ENCODE peak calls at places on chromosomes 16 and 17, in four cellular contexts. One of them, this sample, is unnamed.
A peak's percentile ranks its signal among the peaks of the same experiment; 100 is the strongest.

GRCh38 chr17:17819561-17819995 is 17.2 kb downstream of the SREBF1 start:
- DNase-seq in stomach: peak; percentile 81
- DNase-seq in fibroblast of pulmonary artery: peak; percentile 97
- DNase-seq in fibroblast of the aortic adventitia: peak; percentile 81
- DNase-seq in this sample: peak; percentile 82

GRCh38 chr16:50202926-50203624 is 50.0 kb downstream of the TENT4B start:
- DNase-seq in stomach: no peak
- DNase-seq in fibroblast of pulmonary artery: peak; percentile 95
- DNase-seq in fibroblast of the aortic adventitia: peak; percentile 95
- DNase-seq in this sample: peak; percentile 92

GRCh38 chr17:64401244-64401860 is 10.7 kb upstream of the PECAM1 start:
- DNase-seq in stomach: no peak
- DNase-seq in fibroblast of pulmonary artery: no peak
- DNase-seq in fibroblast of the aortic adventitia: no peak
- DNase-seq in this sample: no peak

GRCh38 chr17:1331708-1332107 is 52.2 kb downstream of the TRARG1 start:
- DNase-seq in stomach: no peak
- DNase-seq in fibroblast of pulmonary artery: no peak
- DNase-seq in fibroblast of the aortic adventitia: no peak
- DNase-seq in this sample: no peak

GRCh38 chr17:76246080-76247066 is 6.1 kb upstream of the RNF157 start:
- DNase-seq in stomach: no peak
- DNase-seq in fibroblast of pulmonary artery: no peak
- DNase-seq in fibroblast of the aortic adventitia: peak; percentile 27
- DNase-seq in this sample: peak; percentile 87

GRCh38 chr17:82053556-82054263 is 2.0 kb downstream of the GPS1 start:
- DNase-seq in stomach: no peak
- DNase-seq in fibroblast of pulmonary artery: no peak
- DNase-seq in fibroblast of the aortic adventitia: no peak
- DNase-seq in this sample: no peak

GRCh38 chr16:50866806-50867205 is 124.9 kb downstream of the CYLD start:
- DNase-seq in stomach: no peak
- DNase-seq in fibroblast of pulmonary artery: no peak
- DNase-seq in fibroblast of the aortic adventitia: no peak
- DNase-seq in this sample: no peak

GRCh38 chr17:65485388-65486299 is 75.8 kb downstream of the AXIN2 start:
- DNase-seq in stomach: no peak
- DNase-seq in fibroblast of pulmonary artery: peak; percentile 90
- DNase-seq in fibroblast of the aortic adventitia: peak; percentile 96
- DNase-seq in this sample: no peak

GRCh38 chr17:7587831-7588230 is 2.1 kb downstream of the SOX15 start:
- DNase-seq in stomach: no peak
- DNase-seq in fibroblast of pulmonary artery: no peak
- DNase-seq in fibroblast of the aortic adventitia: no peak
- DNase-seq in this sample: peak; percentile 67

GRCh38 chr17:900336-900735 is 79.2 kb downstream of the NXN start:
- DNase-seq in stomach: no peak
- DNase-seq in fibroblast of pulmonary artery: no peak
- DNase-seq in fibroblast of the aortic adventitia: peak; percentile 20
- DNase-seq in this sample: peak; percentile 45

GRCh38 chr16:54171855-54172537 is 114.6 kb downstream of the IRX3 start:
- DNase-seq in stomach: no peak
- DNase-seq in fibroblast of pulmonary artery: peak; percentile 38
- DNase-seq in fibroblast of the aortic adventitia: peak; percentile 50
- DNase-seq in this sample: no peak

GRCh38 chr17:14833201-14833773 is 431.8 kb downstream of the PMP22 start:
- DNase-seq in stomach: no peak
- DNase-seq in fibroblast of pulmonary artery: peak; percentile 64
- DNase-seq in fibroblast of the aortic adventitia: peak; percentile 7
- DNase-seq in this sample: peak; percentile 84

GRCh38 chr16:85157813-85158701 is 45.8 kb upstream of the CIBAR2 start:
- DNase-seq in stomach: no peak
- DNase-seq in fibroblast of pulmonary artery: no peak
- DNase-seq in fibroblast of the aortic adventitia: no peak
- DNase-seq in this sample: peak; percentile 49

GRCh38 chr16:84065536-84066132 is 23.0 kb upstream of the SLC38A8 start:
- DNase-seq in stomach: peak; percentile 53
- DNase-seq in fibroblast of pulmonary artery: peak; percentile 72
- DNase-seq in fibroblast of the aortic adventitia: peak; percentile 72
- DNase-seq in this sample: peak; percentile 46

GRCh38 chr17:49120166-49120565 is 12.4 kb upstream of the B4GALNT2 start:
- DNase-seq in stomach: no peak
- DNase-seq in fibroblast of pulmonary artery: no peak
- DNase-seq in fibroblast of the aortic adventitia: no peak
- DNase-seq in this sample: no peak

GRCh38 chr16:392450-393027 is 4.5 kb upstream of the NME4 start:
- DNase-seq in stomach: no peak
- DNase-seq in fibroblast of pulmonary artery: no peak
- DNase-seq in fibroblast of the aortic adventitia: no peak
- DNase-seq in this sample: no peak

GRCh38 chr17:65131244-65131643 is 5.9 kb upstream of the RGS9 start:
- DNase-seq in stomach: no peak
- DNase-seq in fibroblast of pulmonary artery: no peak
- DNase-seq in fibroblast of the aortic adventitia: no peak
- DNase-seq in this sample: no peak

GRCh38 chr17:47802341-47803022 is 19.1 kb downstream of the OSBPL7 start:
- DNase-seq in stomach: peak; percentile 64
- DNase-seq in fibroblast of pulmonary artery: peak; percentile 54
- DNase-seq in fibroblast of the aortic adventitia: peak; percentile 46
- DNase-seq in this sample: peak; percentile 21

GRCh38 chr16:50881331-50881830 is 139.5 kb downstream of the CYLD start:
- DNase-seq in stomach: no peak
- DNase-seq in fibroblast of pulmonary artery: no peak
- DNase-seq in fibroblast of the aortic adventitia: no peak
- DNase-seq in this sample: no peak

GRCh38 chr17:57609125-57609877 is 135.8 kb downstream of the CCDC182 start:
- DNase-seq in stomach: no peak
- DNase-seq in fibroblast of pulmonary artery: no peak
- DNase-seq in fibroblast of the aortic adventitia: no peak
- DNase-seq in this sample: no peak

GRCh38 chr17:41777579-41778188 is 8.8 kb downstream of the JUP start:
- DNase-seq in stomach: peak; percentile 78
- DNase-seq in fibroblast of pulmonary artery: peak; percentile 99
- DNase-seq in fibroblast of the aortic adventitia: peak; percentile 89
- DNase-seq in this sample: peak; percentile 90

GRCh38 chr17:57652811-57653210 is 92.3 kb downstream of the CCDC182 start:
- DNase-seq in stomach: no peak
- DNase-seq in fibroblast of pulmonary artery: no peak
- DNase-seq in fibroblast of the aortic adventitia: no peak
- DNase-seq in this sample: no peak

GRCh38 chr17:2171725-2172446 is 117.0 kb downstream of the HIC1 start:
- DNase-seq in stomach: peak; percentile 74
- DNase-seq in fibroblast of pulmonary artery: peak; percentile 98
- DNase-seq in fibroblast of the aortic adventitia: peak; percentile 99
- DNase-seq in this sample: peak; percentile 95

GRCh38 chr17:83189673-83190385 is 110.4 kb downstream of the METRNL start:
- DNase-seq in stomach: peak; percentile 78
- DNase-seq in fibroblast of pulmonary artery: peak; percentile 29
- DNase-seq in fibroblast of the aortic adventitia: peak; percentile 61
- DNase-seq in this sample: peak; percentile 92

GRCh38 chr17:60170835-60171752 is 21.3 kb downstream of the CA4 start:
- DNase-seq in stomach: peak; percentile 63
- DNase-seq in fibroblast of pulmonary artery: no peak
- DNase-seq in fibroblast of the aortic adventitia: no peak
- DNase-seq in this sample: peak; percentile 70

GRCh38 chr17:51395621-51396020 is 135.3 kb downstream of the UTP18 start:
- DNase-seq in stomach: no peak
- DNase-seq in fibroblast of pulmonary artery: no peak
- DNase-seq in fibroblast of the aortic adventitia: no peak
- DNase-seq in this sample: no peak

DNA sequence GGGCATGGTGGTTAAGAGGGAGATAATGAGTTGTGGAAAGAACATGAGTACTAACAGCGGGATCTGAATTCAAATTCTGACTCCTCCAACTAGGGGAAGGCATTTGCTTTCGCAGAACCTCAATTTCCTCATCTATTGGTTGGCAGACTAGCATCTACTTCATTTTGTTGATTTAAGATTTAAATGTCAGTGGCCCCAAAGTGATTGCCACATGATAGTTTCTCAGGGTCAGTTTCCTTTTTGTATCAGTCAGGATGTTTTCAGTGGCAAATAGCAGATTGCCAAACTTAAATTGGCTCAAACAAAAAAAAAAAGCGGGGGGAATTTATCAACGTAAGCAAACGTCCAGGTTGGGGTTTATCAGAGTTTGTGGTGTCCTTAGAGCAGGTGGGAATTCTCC is 25.1 kb upstream of the NOS2 start:
- DNase-seq in stomach: no peak
- DNase-seq in fibroblast of pulmonary artery: no peak
- DNase-seq in fibroblast of the aortic adventitia: no peak
- DNase-seq in this sample: no peak
- H3K4me3 ChIP-seq in stomach: no peak overlapping the region
- H3K4me3 ChIP-seq in fibroblast of pulmonary artery: no peak overlapping the region
- H3K4me3 ChIP-seq in fibroblast of the aortic adventitia: no peak overlapping the region
- H3K4me3 ChIP-seq in this sample: no peak overlapping the region

GRCh38 chr16:87582221-87582965 is 19.9 kb upstream of the JPH3 start:
- DNase-seq in stomach: no peak
- DNase-seq in fibroblast of pulmonary artery: peak; percentile 88
- DNase-seq in fibroblast of the aortic adventitia: peak; percentile 95
- DNase-seq in this sample: peak; percentile 86

GRCh38 chr16:87581867-87582220 is 20.5 kb upstream of the JPH3 start:
- DNase-seq in stomach: peak; percentile 56
- DNase-seq in fibroblast of pulmonary artery: peak; percentile 98
- DNase-seq in fibroblast of the aortic adventitia: peak; percentile 99
- DNase-seq in this sample: peak; percentile 98

GRCh38 chr16:87582966-87583325 is 19.4 kb upstream of the JPH3 start:
- DNase-seq in stomach: no peak
- DNase-seq in fibroblast of pulmonary artery: no peak
- DNase-seq in fibroblast of the aortic adventitia: no peak
- DNase-seq in this sample: no peak

GRCh38 chr16:87579691-87580090 is 22.6 kb upstream of the JPH3 start:
- DNase-seq in stomach: no peak
- DNase-seq in fibroblast of pulmonary artery: no peak
- DNase-seq in fibroblast of the aortic adventitia: no peak
- DNase-seq in this sample: no peak

DNA sequence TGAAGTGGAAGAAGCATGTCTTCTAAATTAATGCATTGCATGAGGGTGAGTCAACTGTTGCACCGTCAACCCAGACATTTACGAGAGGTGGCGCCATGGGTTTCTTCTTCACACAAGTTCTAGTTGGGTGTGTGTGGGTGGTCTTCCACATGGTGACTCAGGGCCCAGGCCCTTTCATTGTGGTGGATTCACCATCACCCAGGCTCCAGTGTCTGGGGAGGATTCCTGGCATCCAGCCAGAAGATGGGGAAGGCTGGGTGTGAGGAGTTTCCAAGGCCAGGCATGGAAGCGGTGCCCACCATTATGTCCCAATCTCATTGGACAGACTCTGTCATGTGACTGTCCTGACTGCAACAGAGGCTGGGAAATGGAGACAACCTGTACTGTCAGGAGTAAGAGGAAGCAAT is 21.4 kb upstream of the JPH3 start:
- DNase-seq in stomach: no peak
- DNase-seq in fibroblast of pulmonary artery: peak; percentile 57
- DNase-seq in fibroblast of the aortic adventitia: peak; percentile 60
- DNase-seq in this sample: peak; percentile 30
- TF ChIP-seq CTCF in stomach: no peak
- TF ChIP-seq CTCF in fibroblast of pulmonary artery: no peak
- TF ChIP-seq CTCF in fibroblast of the aortic adventitia: no peak
- TF ChIP-seq CTCF in this sample: no peak

DNA sequence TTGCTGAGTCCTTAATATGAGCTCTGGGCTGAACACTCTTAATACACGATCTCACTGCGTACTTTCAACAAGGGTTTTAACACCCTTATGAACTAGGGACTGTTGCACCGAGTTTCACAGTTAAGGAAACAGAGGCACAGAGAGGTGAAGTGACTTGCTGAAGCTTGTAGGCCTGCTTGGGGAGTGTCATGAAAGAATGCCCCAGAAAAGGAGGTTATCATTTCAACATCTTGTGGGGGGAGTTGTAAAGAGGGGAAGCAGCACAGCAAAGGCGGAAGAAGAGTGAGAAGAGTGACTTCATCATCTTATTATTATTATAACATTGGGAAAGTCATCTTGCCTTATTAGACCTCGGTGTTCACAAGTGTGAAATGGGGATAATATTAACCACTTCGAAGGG is 2.1 kb downstream of the CCL4 start:
- DNase-seq in stomach: no peak
- DNase-seq in fibroblast of pulmonary artery: no peak
- DNase-seq in fibroblast of the aortic adventitia: no peak
- DNase-seq in this sample: no peak
- H3K4me3 ChIP-seq in stomach: no peak overlapping the region
- H3K4me3 ChIP-seq in fibroblast of pulmonary artery: no peak overlapping the region
- H3K4me3 ChIP-seq in fibroblast of the aortic adventitia: no peak overlapping the region
- H3K4me3 ChIP-seq in this sample: no peak overlapping the region

GRCh38 chr17:28318759-28319660 is at the start of gene TMEM97:
- DNase-seq in stomach: peak; percentile 98
- DNase-seq in fibroblast of pulmonary artery: peak; percentile 97
- DNase-seq in fibroblast of the aortic adventitia: peak; percentile 96
- DNase-seq in this sample: peak; percentile 99
- TF ChIP-seq CTCF in stomach: no peak
- TF ChIP-seq CTCF in fibroblast of pulmonary artery: no peak
- TF ChIP-seq CTCF in fibroblast of the aortic adventitia: peak; percentile 5
- TF ChIP-seq CTCF in this sample: peak; percentile 3

GRCh38 chr17:42832213-42832933 is 824 bp upstream of the PSME3 start:
- DNase-seq in stomach: no peak
- DNase-seq in fibroblast of pulmonary artery: no peak
- DNase-seq in fibroblast of the aortic adventitia: no peak
- DNase-seq in this sample: no peak

GRCh38 chr17:42830971-42831370 is 2.2 kb upstream of the PSME3 start:
- DNase-seq in stomach: no peak
- DNase-seq in fibroblast of pulmonary artery: no peak
- DNase-seq in fibroblast of the aortic adventitia: no peak
- DNase-seq in this sample: no peak

GRCh38 chr17:42835732-42836131 is 2.5 kb downstream of the PSME3 start:
- DNase-seq in stomach: no peak
- DNase-seq in fibroblast of pulmonary artery: no peak
- DNase-seq in fibroblast of the aortic adventitia: no peak
- DNase-seq in this sample: no peak

GRCh38 chr17:42832934-42833770 is at the start of gene PSME3:
- DNase-seq in stomach: peak; percentile 93
- DNase-seq in fibroblast of pulmonary artery: peak; percentile 85
- DNase-seq in fibroblast of the aortic adventitia: peak; percentile 85
- DNase-seq in this sample: peak; percentile 86

GRCh38 chr17:42833771-42834422 is 700 bp downstream of the PSME3 start:
- DNase-seq in stomach: no peak
- DNase-seq in fibroblast of pulmonary artery: no peak
- DNase-seq in fibroblast of the aortic adventitia: no peak
- DNase-seq in this sample: no peak
- H3K4me3 ChIP-seq in stomach: peak overlapping the region; percentile 98
- H3K4me3 ChIP-seq in fibroblast of pulmonary artery: peak overlapping the region; percentile 99
- H3K4me3 ChIP-seq in fibroblast of the aortic adventitia: peak overlapping the region; percentile 97
- H3K4me3 ChIP-seq in this sample: peak overlapping the region; percentile 100

GRCh38 chr17:29241015-29241963 is 5.4 kb upstream of the CRYBA1 start:
- DNase-seq in stomach: no peak
- DNase-seq in fibroblast of pulmonary artery: peak; percentile 96
- DNase-seq in fibroblast of the aortic adventitia: peak; percentile 96
- DNase-seq in this sample: peak; percentile 93
- TF ChIP-seq CTCF in stomach: no peak
- TF ChIP-seq CTCF in fibroblast of pulmonary artery: no peak
- TF ChIP-seq CTCF in fibroblast of the aortic adventitia: no peak
- TF ChIP-seq CTCF in this sample: no peak